ENCODE peak calls at places on chromosomes 11 and 22, in eight cellular contexts. T, Z, B, Q, F, I, M and P are unnamed samples.
A peak's percentile ranks its signal among the peaks of the same experiment; 100 is the strongest.

GRCh38 chr22:20575724-20576444 is 68.5 kb downstream of the MED15 start:
- DNase-seq in T (no peak), B (no peak), M (no peak), F (no peak), Q (no peak), I (no peak), Z (no peak), P (no peak)

GRCh38 chr11:57500926-57501325 is 14.6 kb downstream of the SLC43A1 start:
- DNase-seq in T (no peak), I (no peak), M (no peak), B (no peak), Q (no peak), Z (no peak), F (no peak), P (no peak)

GRCh38 chr11:94151903-94152677 is 23.4 kb downstream of the PANX1 start:
- DNase-seq in Z (no peak), B (peak; percentile 91), M (peak; percentile 87), Q (peak; percentile 37), I (no peak), F (peak; percentile 40), T (peak; percentile 40), P (no peak)

GRCh38 chr22:32050678-32051515 is 7.8 kb downstream of the SLC5A1 start:
- DNase-seq in Z (no peak), Q (peak; percentile 52), I (no peak), T (no peak), M (peak; percentile 86), F (peak; percentile 23), B (peak; percentile 79), P (peak; percentile 4)

GRCh38 chr11:63699906-63700305 is 18.6 kb downstream of the RTN3 start:
- DNase-seq in F (no peak), B (no peak), T (no peak), I (no peak), Q (no peak), Z (no peak), M (no peak), P (no peak)

GRCh38 chr22:31561238-31561887 is 65.0 kb downstream of the SFI1 start:
- DNase-seq in Z (peak; percentile 87), F (peak; percentile 74), B (peak; percentile 77), I (peak; percentile 86), T (peak; percentile 26), M (peak; percentile 78), Q (peak; percentile 83), P (peak; percentile 23)

GRCh38 chr11:75389925-75390324 is 9.4 kb upstream of the RPS3 start:
- DNase-seq in B (no peak), T (no peak), M (no peak), I (no peak), Z (no peak), Q (no peak), F (no peak), P (no peak)

GRCh38 chr11:69498614-69499175 is 17.2 kb downstream of the LINC01488 start:
- DNase-seq in F (no peak), Q (no peak), T (no peak), B (no peak), M (no peak), I (no peak), Z (peak; percentile 34), P (no peak)

GRCh38 chr22:25131198-25131887 is 68.3 kb upstream of the CRYBB3 start:
- DNase-seq in M (no peak), I (no peak), T (no peak), B (no peak), F (no peak), Z (no peak), Q (no peak), P (no peak)

GRCh38 chr11:63851354-63851753 is 12.4 kb downstream of the MARK2 start:
- DNase-seq in I (no peak), F (no peak), B (no peak), Q (no peak), Z (no peak), T (no peak), M (no peak), P (no peak)

GRCh38 chr11:29782447-29782846 is 234.4 kb downstream of the KCNA4 start:
- DNase-seq in B (no peak), M (no peak), Z (no peak), F (no peak), T (no peak), I (no peak), Q (no peak), P (no peak)

GRCh38 chr22:44398791-44399190 is 86.0 kb upstream of the SHISAL1 start:
- DNase-seq in B (no peak), I (peak; percentile 13), F (no peak), M (no peak), T (no peak), Z (no peak), Q (no peak), P (no peak)

GRCh38 chr11:75668508-75669297 is at the start of gene MAP6:
- DNase-seq in T (no peak), Z (no peak), Q (no peak), B (no peak), M (no peak), I (peak; percentile 54), F (no peak), P (peak; percentile 5)

GRCh38 chr22:28410050-28410816 is 269.4 kb downstream of the TTC28 start:
- DNase-seq in Z (no peak), B (peak; percentile 71), M (peak; percentile 7), Q (no peak), F (no peak), T (no peak), I (no peak), P (no peak)

GRCh38 chr22:31752096-31752847 is 1.5 kb upstream of the DEPDC5 start:
- DNase-seq in Z (no peak), I (no peak), Q (no peak), M (no peak), F (no peak), B (no peak), T (no peak), P (no peak)

GRCh38 chr11:73464347-73464746 is 88.1 kb downstream of the RELT start:
- DNase-seq in Q (no peak), F (no peak), T (no peak), Z (no peak), M (no peak), B (peak; percentile 4), I (no peak), P (no peak)

GRCh38 chr11:105181521-105181920 is 42.0 kb upstream of the CARD18 start:
- DNase-seq in M (no peak), Q (no peak), B (peak; percentile 43), Z (no peak), T (no peak), F (no peak), I (no peak), P (no peak)

DNA sequence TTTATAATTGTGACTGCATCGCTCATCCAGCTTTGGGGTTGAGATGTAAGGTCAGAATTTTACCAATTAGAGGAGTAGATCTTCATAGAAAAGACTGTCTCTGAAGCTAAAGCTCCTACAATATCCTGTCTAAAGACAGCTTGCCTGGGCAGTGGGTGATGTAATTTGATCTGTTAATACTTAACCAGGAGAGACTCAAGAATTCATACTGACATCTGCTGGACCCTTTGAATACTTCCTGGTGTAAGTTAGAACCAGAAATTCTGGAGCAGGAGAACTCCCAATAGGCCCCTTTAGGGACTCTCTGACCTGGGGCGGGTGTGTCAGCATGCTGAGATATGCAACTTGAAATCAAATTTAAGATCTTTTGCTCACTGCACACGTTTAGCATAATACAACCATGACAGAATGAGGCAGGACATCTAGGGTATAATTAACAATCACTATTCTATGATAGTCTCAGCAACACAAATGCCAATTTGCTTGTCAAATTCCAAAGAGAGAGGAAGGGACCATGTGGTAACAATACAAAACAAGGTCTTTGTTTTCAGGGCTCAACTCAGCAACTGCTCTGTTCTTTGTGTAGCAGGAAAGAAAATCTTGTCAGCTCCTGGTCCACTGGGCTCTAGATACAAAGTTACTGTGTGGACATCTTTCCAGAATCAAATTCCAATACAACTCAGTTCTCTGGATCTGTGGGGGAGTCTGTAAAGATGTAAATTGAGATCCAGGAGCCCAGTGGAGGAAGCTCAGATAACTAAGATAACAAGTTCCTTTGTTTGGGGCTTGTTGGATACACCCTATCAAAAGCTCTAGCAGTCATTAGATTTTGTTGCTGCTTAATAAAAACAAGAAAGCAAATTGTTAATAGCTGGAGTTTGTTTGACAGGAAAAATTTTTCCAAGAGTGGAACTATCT is 144.0 kb downstream of the INSC start:
- DNase-seq in I (no peak), T (no peak), Q (no peak), Z (no peak), F (no peak), M (peak; percentile 23), B (peak; percentile 34), P (no peak)
- H3K27ac ChIP-seq in I (no peak overlapping the region), T (no peak overlapping the region), Q (no peak overlapping the region), Z (no peak overlapping the region), F (no peak overlapping the region), M (no peak overlapping the region), B (no peak overlapping the region), P (no peak overlapping the region)

GRCh38 chr11:17974246-17974645 is 38.6 kb downstream of the SERGEF start:
- DNase-seq in T (no peak), F (no peak), Q (no peak), M (no peak), B (no peak), I (no peak), Z (no peak), P (no peak)

GRCh38 chr11:17967661-17968060 is 45.2 kb downstream of the SERGEF start:
- DNase-seq in M (no peak), Z (no peak), Q (no peak), F (no peak), I (no peak), B (no peak), T (no peak), P (no peak)

GRCh38 chr11:17976651-17977050 is 36.2 kb downstream of the SERGEF start:
- DNase-seq in B (no peak), Q (no peak), Z (no peak), M (no peak), T (no peak), F (no peak), I (no peak), P (no peak)

GRCh38 chr11:17968206-17968605 is 44.6 kb downstream of the SERGEF start:
- DNase-seq in M (no peak), Z (no peak), B (no peak), F (no peak), T (no peak), I (no peak), Q (no peak), P (no peak)

GRCh38 chr11:17972987-17973386 is 39.9 kb downstream of the SERGEF start:
- DNase-seq in Q (no peak), M (peak; percentile 59), T (no peak), F (peak; percentile 59), Z (peak; percentile 75), B (peak; percentile 93), I (no peak), P (no peak)
- TF ChIP-seq CTCF in Q (no peak), M (peak; percentile 88), T (peak; percentile 53), F (peak; percentile 71), Z (peak; percentile 44), B (peak; percentile 82), I (peak; percentile 27), P (no peak)

DNA sequence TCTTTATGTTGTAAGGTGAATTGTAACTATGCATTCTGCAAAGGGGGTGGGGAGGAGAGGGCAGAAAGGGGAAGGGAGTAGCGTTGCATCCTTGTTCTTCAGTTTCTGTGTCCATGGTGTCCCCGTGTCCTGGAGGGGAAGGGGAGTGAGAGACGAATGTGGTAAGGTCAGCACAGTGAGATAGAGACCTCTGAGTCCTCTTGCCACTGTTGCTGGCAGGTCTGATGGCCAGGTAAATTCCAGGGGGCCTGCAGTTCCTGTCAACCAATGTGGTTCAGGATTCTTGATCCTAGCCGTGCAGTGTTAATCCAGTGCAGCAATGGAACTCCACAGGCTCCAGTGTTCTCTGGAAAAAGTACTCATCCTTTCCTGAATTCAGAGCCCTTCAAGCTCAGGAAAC is 14.6 kb upstream of the ADSL start:
- DNase-seq in I (no peak), B (no peak), M (no peak), F (no peak), Q (no peak), T (no peak), Z (no peak), P (no peak)
- H3K27ac ChIP-seq in I (no peak overlapping the region), B (no peak overlapping the region), M (no peak overlapping the region), F (no peak overlapping the region), Q (no peak overlapping the region), T (no peak overlapping the region), Z (no peak overlapping the region), P (peak overlapping the region; percentile 3)

GRCh38 chr11:118198370-118198769 is 21.9 kb upstream of the SCN2B start:
- DNase-seq in T (peak; percentile 17), Z (peak; percentile 87), Q (peak; percentile 83), I (peak; percentile 86), F (peak; percentile 83), B (peak; percentile 44), M (peak; percentile 59), P (peak; percentile 80)
- TF ChIP-seq CTCF in T (peak; percentile 60), Z (peak; percentile 84), Q (peak; percentile 79), I (peak; percentile 87), F (peak; percentile 92), B (peak; percentile 77), M (peak; percentile 96), P (peak; percentile 92)